ENCODE peak calls at places on chromosomes 6 and 20, in five cellular contexts. P is CD8-positive, alpha-beta T cell; Z is kidney; L is HCT116; M is endothelial cell of umbilical vein. S is an unnamed sample. For H3K4me1, the result is how much of the 10 kb centered on the place peaks cover.

GRCh38 chr6:3690506-3690905 is 61.0 kb downstream of the PXDC1 start:
- DNase-seq in L (no peak), Z (no peak), M (peak), P (no peak), S (no peak)

GRCh38 chr20:49395183-49395582 is 87.3 kb downstream of the KCNB1 start:
- DNase-seq in M (no peak), Z (no peak), P (no peak), L (no peak), S (no peak)

GRCh38 chr20:49631074-49631716 is 63.3 kb upstream of the PTGIS start:
- DNase-seq in Z (no peak), P (no peak), M (no peak), L (no peak), S (no peak)

GRCh38 chr6:15444081-15444731 is 198.3 kb downstream of the JARID2 start:
- DNase-seq in L (no peak), Z (no peak), M (no peak), P (no peak), S (no peak)

GRCh38 chr20:36179170-36179945 is 24.8 kb downstream of the EPB41L1 start:
- DNase-seq in Z (peak), L (no peak), P (no peak), M (no peak), S (no peak)

GRCh38 chr6:32517654-32518445 is 12.2 kb downstream of the HLA-DRB5 start:
- DNase-seq in L (no peak), Z (no peak), M (no peak), P (no peak), S (no peak)

GRCh38 chr6:53310751-53311585 is 37.8 kb downstream of the ELOVL5 start:
- DNase-seq in M (no peak), P (no peak), L (no peak), Z (no peak), S (no peak)

GRCh38 chr6:70847091-70847490 is 109.8 kb downstream of the B3GAT2 start:
- DNase-seq in L (no peak), M (no peak), P (no peak), Z (no peak), S (no peak)

GRCh38 chr6:11689847-11690246 is 88.8 kb downstream of the ADTRP start:
- DNase-seq in M (peak), L (no peak), P (no peak), Z (no peak), S (no peak)

GRCh38 chr20:9179193-9179802 is 110.4 kb downstream of the PLCB4 start:
- DNase-seq in Z (no peak), P (no peak), M (peak), L (no peak), S (peak)

DNA sequence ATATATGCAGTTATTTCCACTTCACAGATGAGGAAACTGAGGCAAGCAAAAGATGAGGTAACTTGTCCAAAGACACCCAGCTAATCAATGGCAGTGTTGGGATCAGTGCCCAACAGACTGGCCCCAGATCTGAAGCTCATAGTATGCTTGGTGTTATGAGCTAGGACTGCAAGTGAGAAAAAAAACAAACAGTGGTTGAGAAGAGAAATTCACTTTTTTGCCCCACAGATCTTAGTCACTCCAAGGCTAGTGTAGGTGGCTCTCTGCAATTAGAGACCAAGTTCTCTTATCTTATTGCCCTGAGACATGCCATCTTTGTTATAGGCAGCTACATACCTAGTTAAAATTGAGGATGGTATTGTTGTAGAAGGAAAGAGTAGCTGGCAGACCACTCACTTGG is 16.3 kb downstream of the PLEKHG1 start:
- DNase-seq in P (no peak), L (no peak), M (no peak), Z (no peak), S (no peak)
- H3K4me1 ChIP-seq in P (under half), L (under half), M (under half), Z (under half), S (under half)

GRCh38 chr6:35494161-35494563 is 2.7 kb downstream of the TEAD3 start:
- DNase-seq in P (no peak), Z (no peak), L (no peak), M (peak), S (no peak)

GRCh38 chr6:35496036-35496850 is 636 bp downstream of the TEAD3 start:
- DNase-seq in P (no peak), M (no peak), L (no peak), Z (no peak), S (no peak)

GRCh38 chr6:35496851-35497570 is at the start of gene TEAD3:
- DNase-seq in L (no peak), Z (peak), M (no peak), P (no peak), S (peak)

GRCh38 chr6:35493307-35493983 is 3.4 kb downstream of the TEAD3 start:
- DNase-seq in L (no peak), Z (no peak), M (no peak), P (no peak), S (no peak)

DNA sequence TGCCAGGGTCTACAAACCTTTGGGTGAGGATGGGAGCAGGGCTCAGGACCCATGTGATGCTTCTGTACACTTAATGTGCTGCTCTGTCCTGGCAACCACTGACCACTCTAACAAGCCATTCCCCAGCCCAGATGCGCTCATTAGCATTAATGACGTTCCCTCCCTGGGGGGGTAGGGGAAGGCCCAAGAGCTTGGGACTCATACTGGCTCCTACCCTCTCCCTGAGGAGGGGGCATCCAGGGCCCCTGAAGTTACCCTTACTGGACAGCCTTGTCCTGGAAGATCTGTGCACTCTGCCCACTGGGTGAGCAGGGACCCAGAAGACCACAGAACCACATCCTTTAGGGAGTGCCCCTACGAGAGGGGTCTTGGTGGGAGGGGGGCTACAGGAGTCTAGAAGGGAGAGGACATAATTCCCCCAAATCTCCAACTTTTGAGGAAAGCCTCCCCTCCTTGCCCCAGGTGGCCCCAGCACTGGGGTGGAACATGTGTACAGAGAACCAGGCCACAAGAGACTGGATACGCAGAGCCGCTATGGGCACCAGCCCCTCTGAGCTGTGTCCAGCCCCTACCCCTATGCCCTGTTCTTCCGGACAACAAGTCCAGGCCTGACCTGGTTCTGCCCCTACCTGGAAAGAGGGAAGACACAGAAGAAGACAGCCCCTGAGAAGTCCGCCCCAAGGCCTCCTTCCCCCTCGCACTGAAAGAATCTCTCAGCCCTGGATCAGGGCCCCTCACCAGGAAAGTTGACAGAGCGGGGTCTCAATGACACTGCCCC is 1.4 kb downstream of the TEAD3 start:
- DNase-seq in M (no peak), Z (no peak), L (no peak), P (no peak), S (no peak)
- H3K4me1 ChIP-seq in M (under half), Z (under half), L (under half), P (under half), S (under half)

GRCh38 chr6:51473996-51474975 is 613.1 kb downstream of the PKHD1 start:
- DNase-seq in P (no peak), M (no peak), Z (no peak), L (no peak), S (peak)
- H3K4me1 ChIP-seq in P (under half), M (under half), Z (under half), L (under half), S (under half)

DNA sequence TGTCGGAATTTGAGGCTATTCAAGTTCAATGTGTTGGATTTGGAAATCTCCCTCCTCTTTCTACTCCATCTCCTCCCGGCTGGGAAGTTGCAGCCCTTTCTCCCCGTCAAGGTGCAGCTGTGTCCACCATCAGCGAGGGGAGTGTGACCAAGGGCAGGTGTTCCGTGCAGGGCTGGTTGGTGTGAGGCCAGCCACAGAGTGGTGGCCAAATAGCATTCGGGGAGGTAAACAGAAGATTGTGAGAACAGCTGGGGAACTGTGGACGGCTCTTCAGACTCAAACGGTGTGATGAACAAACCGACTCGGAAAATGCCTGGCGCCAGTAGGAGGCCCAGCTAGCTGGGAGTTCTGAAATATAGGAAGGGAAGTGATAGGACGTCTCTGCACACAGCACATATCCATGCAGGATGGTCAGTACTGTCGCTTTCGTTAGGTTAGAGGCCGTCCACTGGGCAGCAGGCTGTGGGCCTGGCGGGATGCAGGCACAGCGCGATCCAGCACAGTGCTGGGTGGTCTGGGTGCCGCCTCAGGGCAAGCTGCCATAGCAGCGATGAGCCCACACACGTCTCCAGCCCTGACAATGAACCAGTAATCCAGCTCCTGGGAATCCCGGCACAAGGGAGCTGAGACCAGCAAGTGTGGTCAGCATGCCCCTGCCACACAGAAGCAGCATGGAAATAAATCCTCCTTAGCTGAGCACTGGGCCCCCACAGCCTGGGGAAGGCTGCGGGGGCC is 258.1 kb downstream of the TAF4 start:
- DNase-seq in M (no peak), P (no peak), L (no peak), Z (peak), S (no peak)
- H3K4me1 ChIP-seq in M (under half), P (under half), L (under half), Z (under half), S (under half)

DNA sequence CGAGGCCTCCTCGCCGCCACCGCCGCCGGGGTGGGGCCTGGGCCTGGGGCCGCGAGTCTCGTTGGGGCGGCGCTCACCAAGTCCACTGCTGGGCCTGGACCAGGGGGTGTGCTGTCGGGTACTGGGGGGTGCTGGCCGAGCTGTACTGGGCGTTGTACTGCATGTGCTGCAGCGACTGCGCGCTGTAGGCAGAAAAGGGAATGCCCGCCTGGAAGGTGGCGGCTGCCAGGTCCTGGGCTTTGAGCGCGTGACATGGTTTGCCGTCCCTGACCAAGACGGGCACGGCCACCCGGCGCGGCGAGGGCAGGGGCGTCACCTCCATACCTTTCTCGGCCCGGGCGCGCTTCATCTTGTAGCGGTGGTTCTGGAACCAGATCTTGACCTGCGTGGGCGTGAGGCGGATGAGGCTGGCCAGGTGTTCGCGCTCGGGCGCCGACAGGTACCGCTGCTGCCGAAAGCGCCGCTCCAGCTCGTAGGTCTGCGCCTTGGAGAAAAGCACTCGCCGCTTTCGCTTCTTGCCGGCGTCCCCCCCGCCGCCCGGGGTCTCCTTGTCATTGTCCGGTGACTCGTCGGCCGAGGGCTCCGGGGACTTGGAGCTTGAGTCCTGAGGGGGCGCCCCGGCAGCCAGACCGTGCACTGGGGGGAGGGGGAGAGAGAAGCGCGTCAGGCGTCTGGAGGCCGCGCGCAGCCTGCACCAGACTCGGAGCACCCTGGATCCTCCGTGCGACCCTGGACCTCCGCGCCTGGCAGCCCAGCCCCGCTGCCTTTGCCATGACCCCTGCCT is 1.8 kb downstream of the NKX2-2 start:
- DNase-seq in P (no peak), M (no peak), L (no peak), Z (no peak), S (no peak)
- H3K4me1 ChIP-seq in P (half or more), M (under half), L (under half), Z (under half), S (under half)

DNA sequence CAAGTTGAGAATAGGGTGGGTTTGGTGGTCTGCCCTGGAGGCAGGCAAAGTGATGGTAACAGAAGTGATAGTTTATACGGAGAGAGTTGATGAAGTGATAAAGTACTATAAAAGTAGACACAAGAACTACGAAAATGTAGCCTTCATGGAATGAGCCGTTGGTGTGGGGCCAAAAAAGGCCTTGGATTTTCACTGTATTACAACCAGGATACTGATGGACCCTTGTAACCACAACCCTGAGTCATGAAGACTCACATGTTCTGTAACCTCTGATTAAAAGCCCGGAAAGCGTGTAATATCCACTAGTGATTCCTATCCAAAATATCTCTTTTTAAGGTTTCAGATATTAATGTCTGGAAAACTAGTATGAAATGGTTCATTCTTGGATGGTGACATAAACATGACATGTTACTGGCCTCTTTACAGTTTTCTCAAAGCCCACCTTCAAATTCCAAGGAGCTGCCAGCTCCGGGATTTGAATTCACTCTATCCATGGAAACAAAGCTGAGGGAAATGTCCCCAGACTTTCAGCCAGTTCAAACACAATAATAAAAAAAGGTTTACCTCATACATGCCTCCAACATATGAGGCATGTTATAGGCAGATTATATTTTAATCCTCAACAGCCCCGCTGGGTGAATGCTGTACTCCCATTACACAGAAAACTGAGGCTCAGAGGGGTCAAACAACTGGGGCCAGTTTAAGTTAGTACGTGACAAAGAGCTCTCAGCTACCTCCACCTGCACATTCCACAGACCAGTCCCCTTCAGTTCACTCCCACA is 55.4 kb downstream of the MRPL14 start:
- DNase-seq in M (peak), Z (no peak), P (no peak), L (no peak), S (peak)
- H3K4me1 ChIP-seq in M (under half), Z (under half), P (under half), L (under half), S (half or more)

DNA sequence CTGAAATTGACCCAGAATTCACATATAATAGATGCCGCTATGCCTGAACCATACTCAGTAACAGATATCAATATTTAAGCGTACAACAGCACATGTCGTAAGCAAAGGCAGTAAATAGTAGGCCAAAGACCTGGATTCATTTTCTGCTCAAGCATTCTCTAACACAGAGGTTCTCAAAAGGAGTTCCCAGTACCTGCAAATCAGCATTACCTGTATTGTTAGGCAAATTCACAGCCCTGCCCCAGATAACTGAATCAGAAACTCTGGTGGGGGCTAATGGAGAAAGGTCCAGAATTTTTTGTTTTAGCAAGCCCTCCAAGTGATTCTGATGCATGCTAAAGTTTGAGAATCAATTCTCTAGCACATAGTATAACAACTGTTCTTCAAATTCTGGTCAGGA is 36.0 kb downstream of the RSPO3 start:
- DNase-seq in Z (no peak), M (no peak), L (no peak), P (no peak), S (no peak)
- H3K4me1 ChIP-seq in Z (under half), M (under half), L (under half), P (under half), S (under half)

GRCh38 chr6:24926639-24927038 is 9.1 kb downstream of the RIPOR2 start:
- DNase-seq in Z (no peak), L (no peak), M (no peak), P (no peak), S (no peak)

GRCh38 chr6:24924956-24925355 is 10.8 kb downstream of the RIPOR2 start:
- DNase-seq in Z (no peak), P (no peak), L (no peak), M (no peak), S (peak)

GRCh38 chr6:24925661-24926060 is 10.1 kb downstream of the RIPOR2 start:
- DNase-seq in P (no peak), L (no peak), M (no peak), Z (no peak), S (no peak)

GRCh38 chr6:24927234-24927955 is 8.4 kb downstream of the RIPOR2 start:
- DNase-seq in P (no peak), M (no peak), L (no peak), Z (no peak), S (no peak)

DNA sequence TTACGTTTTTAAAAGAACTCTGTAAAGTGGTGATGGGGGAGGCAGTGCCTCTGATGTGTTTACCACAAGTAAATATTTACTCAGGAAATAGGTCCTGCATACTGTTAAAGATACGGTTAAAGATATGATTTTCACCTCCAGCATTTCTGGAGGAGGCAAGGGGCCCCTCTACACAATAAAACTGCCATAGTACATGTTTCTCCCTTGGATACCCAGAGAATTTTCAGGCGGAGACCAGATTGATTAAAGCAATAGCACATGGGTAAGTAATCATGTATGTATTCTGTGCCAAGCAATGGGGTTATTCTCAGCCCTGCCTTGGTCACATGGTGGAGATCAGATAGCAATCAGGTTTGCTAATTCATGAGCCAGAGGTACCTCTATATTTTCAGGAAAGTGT is 9.6 kb downstream of the RIPOR2 start:
- DNase-seq in L (no peak), Z (no peak), M (no peak), P (no peak), S (no peak)
- H3K4me1 ChIP-seq in L (under half), Z (under half), M (under half), P (half or more), S (under half)

S was measured in mammary epithelial cell.